ENCODE peak calls at places on chromosome 14, in seven cellular contexts. C is cerebellar cortex, H is astrocyte of the spinal cord, L is HL-60, R is A673, G is neural crest cell, P is pons. B is an unnamed sample.

GRCh38 chr14:20209595-20209994 is 13.9 kb upstream of the OR11H6 start:
- DNase-seq in C (no peak), L (no peak), G (no peak), R (no peak), P (no peak), H (no peak), B (no peak)

GRCh38 chr14:60220084-60220483 is 28.9 kb upstream of the PPM1A start:
- DNase-seq in L (no peak), C (no peak), G (no peak), R (no peak), H (no peak), P (no peak), B (no peak)

GRCh38 chr14:97977711-97978261 is 1180.6 kb downstream of the VRK1 start:
- DNase-seq in P (peak), R (peak), C (peak), H (peak), L (no peak), G (no peak), B (no peak)

GRCh38 chr14:57747036-57747435 is 118.9 kb downstream of the SLC35F4 start:
- DNase-seq in G (no peak), R (no peak), L (no peak), C (no peak), P (no peak), H (no peak), B (peak)

GRCh38 chr14:52003324-52003723 is 14.0 kb downstream of the RTRAF start:
- DNase-seq in H (peak), R (no peak), P (no peak), C (no peak), G (no peak), L (no peak), B (no peak)

GRCh38 chr14:99744199-99744872 is 48.9 kb upstream of the EML1 start:
- DNase-seq in P (no peak), L (no peak), H (peak), G (no peak), R (no peak), C (no peak), B (peak)

GRCh38 chr14:91139776-91140175 is 25.9 kb downstream of the DGLUCY start:
- DNase-seq in P (no peak), C (no peak), L (no peak), H (no peak), R (no peak), G (no peak), B (no peak)

GRCh38 chr14:37230551-37231194 is 32.9 kb downstream of the MIPOL1 start:
- DNase-seq in G (no peak), L (peak), R (peak), H (peak), C (peak), P (peak), B (peak)

GRCh38 chr14:35121026-35121886 is 534 bp downstream of the PPP2R3C start:
- DNase-seq in R (peak), H (no peak), C (no peak), L (peak), G (no peak), P (no peak), B (peak)

GRCh38 chr14:79260406-79260805 is 950.9 kb downstream of the DIO2 start:
- DNase-seq in C (no peak), G (no peak), R (no peak), H (no peak), P (no peak), L (no peak), B (no peak)

GRCh38 chr14:40119765-40120164 is 687.5 kb upstream of the FBXO33 start:
- DNase-seq in P (no peak), H (no peak), L (no peak), C (no peak), R (no peak), G (no peak), B (no peak)

GRCh38 chr14:70856851-70857498 is 47.7 kb upstream of the MAP3K9 start:
- DNase-seq in P (no peak), H (peak), G (no peak), R (no peak), C (no peak), L (no peak), B (peak)

GRCh38 chr14:32622742-32623141 is 293.6 kb downstream of the AKAP6 start:
- DNase-seq in H (no peak), R (no peak), C (no peak), P (no peak), G (no peak), L (no peak), B (no peak)

GRCh38 chr14:73295198-73295796 is 58.0 kb downstream of the PAPLN start:
- DNase-seq in C (peak), L (no peak), G (no peak), P (peak), R (peak), H (peak), B (peak)

GRCh38 chr14:44649056-44649455 is 142.0 kb upstream of the FSCB start:
- DNase-seq in G (no peak), H (no peak), C (no peak), P (no peak), R (no peak), L (no peak), B (no peak)

GRCh38 chr14:56821807-56822615 is 11.7 kb upstream of the OTX2 start:
- DNase-seq in G (no peak), R (peak), L (no peak), H (no peak), P (no peak), C (no peak), B (no peak)

GRCh38 chr14:93892923-93893549 is 34.1 kb upstream of the FAM181A start:
- DNase-seq in G (peak), H (peak), L (peak), C (peak), R (peak), P (peak), B (peak)

GRCh38 chr14:52304248-52304904 is 9.7 kb upstream of the PTGER2 start:
- DNase-seq in C (no peak), P (no peak), G (no peak), L (no peak), H (no peak), R (no peak), B (no peak)

GRCh38 chr14:99191663-99192621 is 80.1 kb downstream of the BCL11B start:
- DNase-seq in P (peak), G (no peak), R (peak), L (no peak), H (peak), C (peak), B (peak)

GRCh38 chr14:53060046-53060445 is 93.1 kb downstream of the DDHD1 start:
- DNase-seq in L (no peak), P (no peak), H (no peak), G (no peak), C (peak), R (no peak), B (no peak)

GRCh38 chr14:105055334-105055733 is 9.9 kb downstream of the GPR132 start:
- DNase-seq in H (no peak), C (no peak), P (no peak), R (no peak), G (no peak), L (no peak), B (no peak)

GRCh38 chr14:104972301-104973211 is 5.6 kb downstream of the AHNAK2 start:
- DNase-seq in G (no peak), P (no peak), L (no peak), C (no peak), H (peak), R (no peak), B (peak)

GRCh38 chr14:67269338-67270060 is 28.3 kb downstream of the PALS1 start:
- DNase-seq in L (no peak), C (no peak), H (peak), G (no peak), R (peak), P (peak), B (peak)

GRCh38 chr14:77979666-77980351 is 179.9 kb downstream of the ADCK1 start:
- DNase-seq in G (no peak), P (peak), R (peak), H (peak), C (no peak), L (no peak), B (peak)

GRCh38 chr14:61221906-61222305 is 59.2 kb downstream of the TMEM30B start:
- DNase-seq in P (no peak), C (no peak), H (no peak), L (no peak), R (no peak), G (no peak), B (no peak)

GRCh38 chr14:39426605-39427004 is 5.6 kb downstream of the FBXO33 start:
- DNase-seq in L (no peak), H (peak), P (peak), C (peak), R (peak), G (no peak), B (peak)

B was measured in M059J.